ENCODE peak calls at places on chromosomes 12 and 14, in eight cellular contexts. A, W, C, Q, X, S, E and G are unnamed samples.

GRCh38 chr12:96194572-96194889 is 356 bp downstream of the ELK3 start:
- DNase-seq in A (no peak), W (no peak), C (no peak), Q (no peak), X (no peak), S (no peak), E (no peak), G (no peak)

GRCh38 chr12:110005319-110005973 is 6.2 kb downstream of the ANKRD13A start:
- DNase-seq in A (no peak), W (peak; percentile 35), C (no peak), Q (no peak), X (no peak), S (no peak), E (no peak), G (no peak)

GRCh38 chr12:61525331-61525730 is 734.9 kb upstream of the USP15 start:
- DNase-seq in A (no peak), W (no peak), C (no peak), Q (no peak), X (no peak), S (no peak), E (no peak), G (no peak)

GRCh38 chr12:107372229-107372658 is 278.9 kb upstream of the CRY1 start:
- DNase-seq in A (no peak), W (no peak), C (no peak), Q (no peak), X (no peak), S (peak; percentile 11), E (no peak), G (no peak)

GRCh38 chr14:97407701-97408407 is 610.7 kb downstream of the VRK1 start:
- DNase-seq in A (no peak), W (no peak), C (no peak), Q (no peak), X (peak; percentile 17), S (no peak), E (no peak), G (no peak)

GRCh38 chr12:20400003-20400402 is 31.7 kb downstream of the PDE3A start:
- DNase-seq in A (no peak), W (no peak), C (no peak), Q (no peak), X (no peak), S (no peak), E (no peak), G (no peak)

GRCh38 chr12:131639270-131639940 is 71.5 kb upstream of the SFSWAP start:
- DNase-seq in A (no peak), W (no peak), C (no peak), Q (no peak), X (no peak), S (no peak), E (no peak), G (no peak)

GRCh38 chr14:87049886-87050820 is 942.8 kb downstream of the GALC start:
- DNase-seq in A (no peak), W (peak; percentile 31), C (peak; percentile 46), Q (no peak), X (peak; percentile 20), S (no peak), E (no peak), G (no peak)

GRCh38 chr14:68791078-68791983 is 1.5 kb downstream of the ZFP36L1 start:
- DNase-seq in A (no peak), W (no peak), C (peak; percentile 76), Q (peak; percentile 27), X (peak; percentile 38), S (no peak), E (no peak), G (no peak)

GRCh38 chr14:99255621-99256482 is 16.1 kb downstream of the BCL11B start:
- DNase-seq in A (no peak), W (no peak), C (no peak), Q (no peak), X (no peak), S (no peak), E (no peak), G (no peak)

GRCh38 chr12:82805812-82806497 is 119.2 kb downstream of the TMTC2 start:
- DNase-seq in A (no peak), W (no peak), C (no peak), Q (no peak), X (no peak), S (no peak), E (no peak), G (no peak)

GRCh38 chr12:122527478-122527944 is 462 bp downstream of the KNTC1 start:
- DNase-seq in A (no peak), W (peak; percentile 23), C (peak; percentile 51), Q (no peak), X (peak; percentile 42), S (peak; percentile 3), E (no peak), G (no peak)

GRCh38 chr12:123077298-123078113 is 73.4 kb downstream of the PITPNM2 start:
- DNase-seq in A (no peak), W (no peak), C (no peak), Q (no peak), X (no peak), S (no peak), E (no peak), G (no peak)

GRCh38 chr12:102095677-102096263 is 24.1 kb downstream of the NUP37 start:
- DNase-seq in A (no peak), W (peak; percentile 57), C (peak; percentile 5), Q (no peak), X (peak; percentile 31), S (no peak), E (no peak), G (no peak)

GRCh38 chr12:105287408-105287807 is 43.1 kb upstream of the C12orf75 start:
- DNase-seq in A (no peak), W (no peak), C (no peak), Q (no peak), X (no peak), S (no peak), E (no peak), G (no peak)

GRCh38 chr14:36591482-36591881 is 9.1 kb upstream of the NKX2-8 start:
- DNase-seq in A (no peak), W (no peak), C (no peak), Q (no peak), X (no peak), S (no peak), E (no peak), G (no peak)

GRCh38 chr12:96906849-96907664 is at the start of gene NEDD1:
- DNase-seq in A (peak; percentile 45), W (peak; percentile 89), C (peak; percentile 93), Q (peak; percentile 87), X (peak; percentile 84), S (peak; percentile 78), E (peak; percentile 15), G (peak; percentile 84)

DNA sequence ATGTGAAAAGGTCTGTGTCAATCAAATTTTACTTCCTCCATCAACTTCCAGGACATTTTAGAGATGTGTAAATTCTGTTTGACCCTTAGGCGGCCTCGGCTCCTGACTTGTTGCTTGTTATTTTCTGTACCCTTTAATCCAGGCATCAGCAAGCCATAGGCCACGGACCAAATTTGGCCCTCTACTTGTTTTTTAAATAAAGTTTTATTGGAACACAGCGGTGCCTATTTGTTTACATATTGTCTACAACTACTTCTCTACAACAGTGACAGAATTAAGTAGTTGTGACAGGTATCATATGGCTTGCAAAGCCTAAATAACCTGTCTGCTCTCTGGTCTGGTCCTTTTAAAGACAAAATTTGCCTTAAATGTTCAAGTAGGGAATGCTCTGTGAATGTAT is 132.1 kb downstream of the AACS start:
- DNase-seq in A (no peak), W (no peak), C (no peak), Q (no peak), X (no peak), S (no peak), E (no peak), G (no peak)
- H3K27ac ChIP-seq in A (no peak overlapping the region), W (no peak overlapping the region), C (no peak overlapping the region), Q (no peak overlapping the region), X (no peak overlapping the region), S (no peak overlapping the region), E (no peak overlapping the region), G (no peak overlapping the region)

DNA sequence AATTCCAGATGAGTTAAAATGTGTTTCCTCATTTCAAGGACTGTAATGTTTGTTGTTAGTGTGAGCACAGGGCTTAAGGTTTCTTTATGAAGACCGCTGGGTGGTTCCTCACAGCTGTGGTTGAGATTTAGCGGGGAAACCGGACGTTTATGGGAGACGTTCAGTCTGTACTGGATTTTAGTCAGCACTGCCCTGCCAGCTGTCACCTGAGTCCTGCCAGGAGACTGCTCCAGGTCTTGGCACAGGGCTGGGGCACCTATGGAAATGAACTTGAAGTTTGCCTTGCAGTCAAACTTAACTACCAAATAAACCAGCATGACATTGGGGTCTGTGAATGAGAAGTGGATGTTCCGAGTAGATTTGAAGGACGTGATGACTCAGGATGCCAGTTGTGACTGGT is 555.2 kb downstream of the DIO2 start:
- DNase-seq in A (no peak), W (no peak), C (no peak), Q (no peak), X (no peak), S (no peak), E (no peak), G (no peak)
- H3K4me1 ChIP-seq in A (no peaks in the 10 kb centered on the region), W (no peaks in the 10 kb centered on the region), C (peaks cover 5% of the 10 kb centered on the region), Q (no peaks in the 10 kb centered on the region), X (no peaks in the 10 kb centered on the region), S (no peaks in the 10 kb centered on the region), E (no peaks in the 10 kb centered on the region), G (no peaks in the 10 kb centered on the region)

GRCh38 chr12:94710933-94711332 is 60.6 kb upstream of the TMCC3 start:
- DNase-seq in A (peak; percentile 43), W (peak; percentile 36), C (peak; percentile 37), Q (no peak), X (peak; percentile 61), S (no peak), E (no peak), G (no peak)
- TF ChIP-seq CTCF in A (peak; percentile 70), W (peak; percentile 53), C (peak; percentile 40), Q (no peak), X (peak; percentile 35), S (no peak), E (peak; percentile 68), G (no peak)

GRCh38 chr14:105908006-105908405 is 381.6 kb downstream of the TMEM121 start:
- DNase-seq in A (no peak), W (no peak), C (no peak), Q (no peak), X (no peak), S (no peak), E (no peak), G (no peak)

GRCh38 chr14:105910426-105910825 is 384.0 kb downstream of the TMEM121 start:
- DNase-seq in A (no peak), W (no peak), C (no peak), Q (no peak), X (no peak), S (no peak), E (no peak), G (no peak)

GRCh38 chr14:105907276-105907675 is 380.9 kb downstream of the TMEM121 start:
- DNase-seq in A (no peak), W (no peak), C (no peak), Q (no peak), X (no peak), S (no peak), E (no peak), G (no peak)

GRCh38 chr14:105909046-105909827 is 382.9 kb downstream of the TMEM121 start:
- DNase-seq in A (no peak), W (no peak), C (no peak), Q (no peak), X (no peak), S (no peak), E (no peak), G (no peak)

DNA sequence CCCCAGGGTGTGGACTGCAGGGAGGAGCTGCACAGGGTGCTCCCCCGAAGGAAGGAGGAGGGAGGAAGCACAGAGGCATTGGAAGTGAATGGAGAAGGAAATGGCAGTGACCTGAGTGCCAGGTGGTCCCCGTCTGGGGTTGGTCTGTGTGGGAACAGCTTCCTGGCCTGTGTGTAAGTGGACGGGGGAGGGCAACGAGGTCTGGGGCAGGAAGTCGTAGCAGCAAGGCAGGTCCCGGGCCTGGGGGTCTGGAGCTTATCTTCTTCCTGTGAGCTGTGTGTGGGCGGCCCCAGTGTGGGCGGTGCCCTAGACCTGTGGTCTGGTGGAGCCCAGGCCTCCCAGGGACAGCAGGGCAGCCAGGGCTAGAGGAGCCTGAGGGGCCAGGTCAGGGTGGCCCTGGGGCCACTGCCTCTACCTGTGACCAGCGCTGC is 382.1 kb downstream of the TMEM121 start:
- DNase-seq in A (no peak), W (no peak), C (no peak), Q (no peak), X (no peak), S (no peak), E (no peak), G (no peak)
- H3K27ac ChIP-seq in A (no peak overlapping the region), W (no peak overlapping the region), C (no peak overlapping the region), Q (no peak overlapping the region), X (no peak overlapping the region), S (no peak overlapping the region), E (no peak overlapping the region), G (no peak overlapping the region)